ENCODE peak calls at places on chromosomes 16 and 17, in seven cellular contexts. Z, L, R, J, V, E and W are unnamed samples.

GRCh38 chr16:90040152-90041023 is 21.1 kb upstream of the DBNDD1 start:
- DNase-seq in Z (no peak), L (no peak), R (no peak), J (no peak), V (no peak), E (no peak), W (no peak)

GRCh38 chr16:26510924-26511323 is 555.8 kb upstream of the C16orf82 start:
- DNase-seq in Z (no peak), L (no peak), R (no peak), J (no peak), V (no peak), E (no peak), W (no peak)

GRCh38 chr17:68381076-68381900 is 76.0 kb downstream of the WIPI1 start:
- DNase-seq in Z (no peak), L (peak), R (no peak), J (no peak), V (peak), E (peak), W (peak)

GRCh38 chr17:75875182-75875939 is 3.0 kb downstream of the TRIM47 start:
- DNase-seq in Z (no peak), L (no peak), R (peak), J (no peak), V (no peak), E (no peak), W (peak)

GRCh38 chr17:11279776-11280344 is 38.8 kb downstream of the SHISA6 start:
- DNase-seq in Z (no peak), L (no peak), R (no peak), J (no peak), V (no peak), E (no peak), W (no peak)

GRCh38 chr17:78787444-78787843 is 5.4 kb upstream of the CYTH1 start:
- DNase-seq in Z (no peak), L (no peak), R (no peak), J (peak), V (no peak), E (no peak), W (no peak)

GRCh38 chr17:7027335-7027734 is 4.5 kb downstream of the BCL6B start:
- DNase-seq in Z (no peak), L (no peak), R (peak), J (no peak), V (no peak), E (no peak), W (no peak)

GRCh38 chr16:4500283-4500682 is 24.1 kb downstream of the HMOX2 start:
- DNase-seq in Z (peak), L (peak), R (no peak), J (no peak), V (peak), E (peak), W (no peak)

GRCh38 chr17:81923302-81924260 is 4.0 kb downstream of the MAFG start:
- DNase-seq in Z (peak), L (no peak), R (peak), J (no peak), V (peak), E (no peak), W (peak)

GRCh38 chr17:35713069-35713728 is 18.2 kb upstream of the RASL10B start:
- DNase-seq in Z (peak), L (no peak), R (no peak), J (no peak), V (peak), E (peak), W (no peak)

GRCh38 chr17:74290340-74290739 is 16.3 kb downstream of the DNAI2 start:
- DNase-seq in Z (no peak), L (no peak), R (no peak), J (no peak), V (no peak), E (no peak), W (no peak)

GRCh38 chr17:62822080-62822904 is 14.2 kb upstream of the MARCHF10 start:
- DNase-seq in Z (peak), L (no peak), R (no peak), J (no peak), V (peak), E (no peak), W (no peak)

GRCh38 chr17:3718251-3718650 is 5.5 kb upstream of the HASPIN start:
- DNase-seq in Z (no peak), L (no peak), R (no peak), J (no peak), V (no peak), E (no peak), W (no peak)

GRCh38 chr17:30229012-30229411 is 6.5 kb downstream of the SLC6A4 start:
- DNase-seq in Z (peak), L (no peak), R (no peak), J (no peak), V (no peak), E (no peak), W (peak)

GRCh38 chr17:38789185-38789584 is 10.2 kb downstream of the PIP4K2B start:
- DNase-seq in Z (no peak), L (no peak), R (no peak), J (no peak), V (no peak), E (peak), W (no peak)

GRCh38 chr17:34519286-34519685 is 60.1 kb upstream of the TMEM132E start:
- DNase-seq in Z (no peak), L (peak), R (no peak), J (no peak), V (no peak), E (no peak), W (no peak)

GRCh38 chr16:68744744-68745280 is 7.7 kb downstream of the CDH1 start:
- DNase-seq in Z (peak), L (no peak), R (no peak), J (peak), V (no peak), E (no peak), W (peak)

GRCh38 chr16:86566601-86566965 is at the start of gene FOXC2:
- DNase-seq in Z (peak), L (peak), R (peak), J (no peak), V (peak), E (peak), W (peak)

GRCh38 chr17:28956112-28956511 is 4.8 kb upstream of the PHF12 start:
- DNase-seq in Z (no peak), L (no peak), R (no peak), J (no peak), V (no peak), E (no peak), W (no peak)

GRCh38 chr16:12191102-12191501 is 214.6 kb downstream of the SNX29 start:
- DNase-seq in Z (no peak), L (no peak), R (no peak), J (no peak), V (no peak), E (no peak), W (no peak)

GRCh38 chr17:56833023-56833811 is 503 bp downstream of the C17orf67 start:
- DNase-seq in Z (peak), L (peak), R (peak), J (peak), V (peak), E (no peak), W (peak)

GRCh38 chr17:17675925-17676534 is 5.2 kb upstream of the RAI1 start:
- DNase-seq in Z (no peak), L (peak), R (no peak), J (no peak), V (no peak), E (no peak), W (no peak)

GRCh38 chr16:63613701-63614100 is 1508.2 kb downstream of the CDH11 start:
- DNase-seq in Z (peak), L (no peak), R (no peak), J (no peak), V (peak), E (peak), W (no peak)

GRCh38 chr16:51426276-51426675 is 275.2 kb upstream of the SALL1 start:
- DNase-seq in Z (no peak), L (no peak), R (no peak), J (no peak), V (no peak), E (no peak), W (no peak)